ENCODE peak calls at places on chromosomes 6 and 20, in eight cellular contexts. One of them, this sample, is unnamed.

GRCh38 chr6:144278659-144279314 is 6.3 kb upstream of the UTRN start:
- DNase-seq in ovary: no peak
- DNase-seq in pancreas: no peak
- DNase-seq in prostate gland: no peak
- DNase-seq in kidney: no peak
- DNase-seq in cardiac muscle cell: no peak
- DNase-seq in mammary epithelial cell: peak; percentile 35
- DNase-seq in tibial artery: no peak
- DNase-seq in this sample: peak; percentile 60

GRCh38 chr20:41692479-41693135 is 74.4 kb upstream of the CHD6 start:
- DNase-seq in cardiac muscle cell: peak; percentile 92
- DNase-seq in tibial artery: peak; percentile 84
- DNase-seq in mammary epithelial cell: peak; percentile 43
- DNase-seq in prostate gland: peak; percentile 69
- DNase-seq in kidney: peak; percentile 96
- DNase-seq in ovary: peak; percentile 86
- DNase-seq in pancreas: peak; percentile 87
- DNase-seq in this sample: peak; percentile 67

GRCh38 chr20:32509639-32510066 is 75.5 kb downstream of the NOL4L start:
- DNase-seq in mammary epithelial cell: no peak
- DNase-seq in cardiac muscle cell: no peak
- DNase-seq in kidney: peak; percentile 24
- DNase-seq in prostate gland: peak; percentile 28
- DNase-seq in pancreas: no peak
- DNase-seq in ovary: no peak
- DNase-seq in tibial artery: no peak
- DNase-seq in this sample: no peak

GRCh38 chr20:63223121-63223825 is 7.3 kb upstream of the YTHDF1 start:
- DNase-seq in mammary epithelial cell: no peak
- DNase-seq in prostate gland: no peak
- DNase-seq in ovary: no peak
- DNase-seq in pancreas: no peak
- DNase-seq in tibial artery: no peak
- DNase-seq in cardiac muscle cell: peak; percentile 62
- DNase-seq in kidney: peak; percentile 52
- DNase-seq in this sample: no peak

GRCh38 chr6:117615981-117616961 is 14.0 kb upstream of the GOPC start:
- DNase-seq in tibial artery: no peak
- DNase-seq in pancreas: no peak
- DNase-seq in kidney: no peak
- DNase-seq in prostate gland: no peak
- DNase-seq in cardiac muscle cell: no peak
- DNase-seq in mammary epithelial cell: no peak
- DNase-seq in ovary: no peak
- DNase-seq in this sample: peak; percentile 16

GRCh38 chr6:158642097-158642601 is 2.4 kb downstream of the DYNLT1 start:
- DNase-seq in ovary: peak; percentile 12
- DNase-seq in prostate gland: no peak
- DNase-seq in pancreas: no peak
- DNase-seq in cardiac muscle cell: no peak
- DNase-seq in kidney: no peak
- DNase-seq in mammary epithelial cell: peak; percentile 81
- DNase-seq in tibial artery: no peak
- DNase-seq in this sample: peak; percentile 96

GRCh38 chr20:11845311-11845710 is 72.4 kb upstream of the BTBD3 start:
- DNase-seq in ovary: no peak
- DNase-seq in tibial artery: no peak
- DNase-seq in cardiac muscle cell: no peak
- DNase-seq in pancreas: no peak
- DNase-seq in kidney: no peak
- DNase-seq in prostate gland: no peak
- DNase-seq in mammary epithelial cell: no peak
- DNase-seq in this sample: no peak

GRCh38 chr6:110653381-110653780 is 161.9 kb downstream of the CDK19 start:
- DNase-seq in tibial artery: no peak
- DNase-seq in cardiac muscle cell: no peak
- DNase-seq in ovary: no peak
- DNase-seq in pancreas: no peak
- DNase-seq in kidney: no peak
- DNase-seq in prostate gland: no peak
- DNase-seq in mammary epithelial cell: no peak
- DNase-seq in this sample: no peak

GRCh38 chr6:29137724-29138123 is 29.9 kb downstream of the OR2J3 start:
- DNase-seq in prostate gland: no peak
- DNase-seq in mammary epithelial cell: no peak
- DNase-seq in kidney: no peak
- DNase-seq in tibial artery: no peak
- DNase-seq in cardiac muscle cell: no peak
- DNase-seq in pancreas: no peak
- DNase-seq in ovary: no peak
- DNase-seq in this sample: no peak
- H3K9me3 ChIP-seq in prostate gland: no peaks in the 10 kb centered on the region
- H3K9me3 ChIP-seq in mammary epithelial cell: no peaks in the 10 kb centered on the region
- H3K9me3 ChIP-seq in kidney: no peaks in the 10 kb centered on the region
- H3K9me3 ChIP-seq in tibial artery: no peaks in the 10 kb centered on the region
- H3K9me3 ChIP-seq in cardiac muscle cell: no peaks in the 10 kb centered on the region
- H3K9me3 ChIP-seq in pancreas: no peaks in the 10 kb centered on the region
- H3K9me3 ChIP-seq in ovary: no peaks in the 10 kb centered on the region
- H3K9me3 ChIP-seq in this sample: no peaks in the 10 kb centered on the region

DNA sequence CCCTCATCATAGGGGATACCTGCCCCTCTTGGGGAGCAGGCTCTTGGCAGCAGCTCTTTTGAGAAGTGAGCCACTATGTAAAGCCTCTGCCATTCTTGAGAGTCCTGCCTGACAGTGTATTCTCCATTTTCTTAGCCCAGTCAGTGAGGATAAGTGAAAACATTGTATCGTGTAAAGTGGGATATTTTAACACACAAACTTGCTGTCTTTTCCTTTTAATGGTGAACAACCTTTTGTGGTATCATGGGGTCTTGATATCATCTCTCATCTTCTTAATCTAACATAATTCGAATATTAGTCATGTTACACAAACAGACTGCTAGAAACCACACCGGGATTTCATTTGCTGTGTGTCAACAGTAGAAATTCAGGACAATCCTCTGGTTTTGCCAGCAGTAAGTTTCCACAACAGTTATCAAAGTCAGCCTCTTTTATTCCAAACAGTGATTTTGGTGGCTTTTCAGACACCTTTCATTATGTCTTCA is 136.2 kb downstream of the HIVEP1 start:
- DNase-seq in cardiac muscle cell: no peak
- DNase-seq in kidney: no peak
- DNase-seq in tibial artery: no peak
- DNase-seq in prostate gland: no peak
- DNase-seq in pancreas: no peak
- DNase-seq in ovary: no peak
- DNase-seq in mammary epithelial cell: peak; percentile 56
- DNase-seq in this sample: no peak
- H3K4me3 ChIP-seq in cardiac muscle cell: no peak overlapping the region
- H3K4me3 ChIP-seq in kidney: no peak overlapping the region
- H3K4me3 ChIP-seq in tibial artery: no peak overlapping the region
- H3K4me3 ChIP-seq in prostate gland: no peak overlapping the region
- H3K4me3 ChIP-seq in pancreas: no peak overlapping the region
- H3K4me3 ChIP-seq in ovary: no peak overlapping the region
- H3K4me3 ChIP-seq in mammary epithelial cell: no peak overlapping the region
- H3K4me3 ChIP-seq in this sample: no peak overlapping the region

DNA sequence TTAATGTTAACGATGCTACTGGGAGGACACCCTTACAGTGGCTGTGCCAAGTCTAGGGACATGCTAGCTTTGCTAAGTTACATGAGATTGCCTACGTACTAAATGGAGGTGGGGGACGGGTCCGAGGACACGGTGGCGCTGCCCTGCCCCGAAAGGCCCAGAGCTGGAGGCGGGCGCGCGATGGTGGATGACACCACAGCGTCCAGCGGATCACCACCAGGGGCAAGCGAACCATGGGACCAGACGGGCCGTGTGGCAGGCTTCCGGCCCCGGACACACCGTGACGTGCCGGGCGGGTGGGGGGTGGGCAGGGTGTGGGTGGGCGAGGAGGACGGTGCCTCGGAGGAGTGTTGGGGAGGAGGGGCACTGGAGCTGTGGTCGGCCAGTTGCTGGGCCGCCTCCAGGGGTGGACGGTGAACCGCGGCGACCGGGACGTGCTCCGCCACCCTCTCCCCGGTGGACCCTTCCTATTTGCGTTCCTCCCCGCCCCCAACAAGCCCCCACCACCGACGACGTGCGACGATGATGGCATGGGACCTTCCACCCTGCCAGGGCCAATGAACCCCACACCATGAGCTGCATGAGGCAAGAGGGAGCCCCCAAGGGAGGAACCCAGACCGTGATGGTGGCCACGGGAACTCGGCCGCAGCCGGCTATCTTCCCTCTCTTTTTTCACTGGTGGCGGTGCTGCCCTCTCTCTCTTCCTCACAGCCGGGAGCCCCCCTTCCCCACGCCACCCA is 773.3 kb upstream of the DEFB115 start:
- DNase-seq in cardiac muscle cell: no peak
- DNase-seq in pancreas: no peak
- DNase-seq in prostate gland: no peak
- DNase-seq in mammary epithelial cell: no peak
- DNase-seq in ovary: no peak
- DNase-seq in kidney: no peak
- DNase-seq in tibial artery: no peak
- DNase-seq in this sample: no peak
- H3K9me3 ChIP-seq in cardiac muscle cell: no peaks in the 10 kb centered on the region
- H3K9me3 ChIP-seq in pancreas: no peaks in the 10 kb centered on the region
- H3K9me3 ChIP-seq in prostate gland: no peaks in the 10 kb centered on the region
- H3K9me3 ChIP-seq in mammary epithelial cell: peaks cover 18% of the 10 kb centered on the region
- H3K9me3 ChIP-seq in ovary: peaks cover 9% of the 10 kb centered on the region
- H3K9me3 ChIP-seq in kidney: peaks cover 5% of the 10 kb centered on the region
- H3K9me3 ChIP-seq in tibial artery: peaks cover 44% of the 10 kb centered on the region
- H3K9me3 ChIP-seq in this sample: no peaks in the 10 kb centered on the region

GRCh38 chr20:47825011-47825762 is 39.9 kb upstream of the SULF2 start:
- DNase-seq in pancreas: no peak
- DNase-seq in prostate gland: no peak
- DNase-seq in ovary: no peak
- DNase-seq in tibial artery: no peak
- DNase-seq in kidney: no peak
- DNase-seq in cardiac muscle cell: no peak
- DNase-seq in mammary epithelial cell: no peak
- DNase-seq in this sample: no peak
- H3K4me3 ChIP-seq in pancreas: no peak overlapping the region
- H3K4me3 ChIP-seq in prostate gland: no peak overlapping the region
- H3K4me3 ChIP-seq in ovary: no peak overlapping the region
- H3K4me3 ChIP-seq in tibial artery: no peak overlapping the region
- H3K4me3 ChIP-seq in kidney: no peak overlapping the region
- H3K4me3 ChIP-seq in cardiac muscle cell: no peak overlapping the region
- H3K4me3 ChIP-seq in mammary epithelial cell: no peak overlapping the region
- H3K4me3 ChIP-seq in this sample: no peak overlapping the region

DNA sequence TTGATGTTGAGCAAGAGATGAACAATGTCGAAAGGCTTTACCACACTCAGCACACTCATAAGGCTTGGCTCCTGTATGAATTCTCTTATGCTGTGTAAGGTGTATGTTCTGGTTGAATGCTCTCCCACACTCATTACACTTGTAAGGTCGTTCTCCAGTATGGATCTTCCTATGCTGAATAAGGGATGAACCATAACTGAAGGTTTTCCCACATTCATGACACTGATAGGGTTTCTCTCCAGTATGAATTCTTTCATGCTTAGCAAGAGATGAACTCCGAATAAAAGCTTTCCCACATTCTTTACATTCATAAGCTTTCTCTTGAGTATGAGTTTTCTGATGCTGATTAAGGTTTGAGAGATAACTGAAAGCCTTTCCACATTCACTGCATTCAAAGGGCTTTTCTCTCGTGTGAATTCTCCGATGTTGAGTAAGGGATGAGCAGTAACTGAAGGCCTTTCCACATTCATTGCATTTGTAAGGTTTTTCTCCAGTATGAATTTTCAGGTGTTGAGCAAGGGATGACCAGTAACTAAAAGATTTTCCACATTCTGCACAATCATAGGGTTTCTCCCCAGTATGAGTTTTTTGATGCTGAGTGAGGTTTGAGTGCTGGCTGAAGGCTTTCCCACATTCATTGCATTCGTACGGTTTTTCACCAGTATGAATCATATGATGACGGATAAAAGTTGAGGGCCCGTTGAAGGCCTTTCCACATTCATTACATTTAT is 21.1 kb downstream of the ZNF184 start:
- DNase-seq in ovary: no peak
- DNase-seq in tibial artery: no peak
- DNase-seq in kidney: no peak
- DNase-seq in pancreas: no peak
- DNase-seq in mammary epithelial cell: no peak
- DNase-seq in cardiac muscle cell: no peak
- DNase-seq in prostate gland: no peak
- DNase-seq in this sample: no peak
- H3K9me3 ChIP-seq in ovary: peaks cover 36% of the 10 kb centered on the region
- H3K9me3 ChIP-seq in tibial artery: peaks cover 52% of the 10 kb centered on the region
- H3K9me3 ChIP-seq in kidney: peaks cover 84% of the 10 kb centered on the region
- H3K9me3 ChIP-seq in pancreas: peaks cover 18% of the 10 kb centered on the region
- H3K9me3 ChIP-seq in mammary epithelial cell: peaks cover 75% of the 10 kb centered on the region
- H3K9me3 ChIP-seq in cardiac muscle cell: peaks cover 11% of the 10 kb centered on the region
- H3K9me3 ChIP-seq in prostate gland: no peaks in the 10 kb centered on the region
- H3K9me3 ChIP-seq in this sample: peaks cover 97% of the 10 kb centered on the region

DNA sequence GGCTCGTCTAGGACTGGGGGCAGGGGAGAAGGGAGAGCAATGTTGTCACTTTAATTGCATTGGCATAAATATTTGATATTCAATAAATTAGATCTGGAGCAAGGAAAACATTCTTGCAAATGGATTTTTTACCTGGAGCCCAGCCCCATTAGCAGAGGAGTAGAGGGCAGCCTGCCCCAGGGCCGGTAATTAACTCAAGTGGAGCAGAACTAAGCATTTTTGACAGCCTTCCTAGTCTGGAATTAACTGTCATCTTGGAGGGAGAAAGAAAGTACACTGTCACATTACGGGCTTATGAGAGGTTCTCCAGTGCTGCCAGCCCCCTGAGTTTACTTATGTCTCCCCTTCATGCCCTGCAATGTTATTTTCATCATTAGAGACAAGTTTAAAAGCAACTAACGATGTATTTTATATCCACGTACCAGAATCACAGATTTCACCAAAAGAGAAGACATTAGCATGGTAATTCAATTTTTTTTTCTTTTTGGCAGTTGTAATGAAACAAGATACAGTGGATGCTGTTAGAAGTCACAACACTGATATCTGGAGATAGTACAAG is 71.9 kb upstream of the GTSF1L start:
- DNase-seq in mammary epithelial cell: no peak
- DNase-seq in pancreas: no peak
- DNase-seq in cardiac muscle cell: no peak
- DNase-seq in ovary: no peak
- DNase-seq in tibial artery: no peak
- DNase-seq in kidney: no peak
- DNase-seq in prostate gland: no peak
- DNase-seq in this sample: no peak
- H3K4me3 ChIP-seq in mammary epithelial cell: no peak overlapping the region
- H3K4me3 ChIP-seq in pancreas: no peak overlapping the region
- H3K4me3 ChIP-seq in cardiac muscle cell: no peak overlapping the region
- H3K4me3 ChIP-seq in ovary: no peak overlapping the region
- H3K4me3 ChIP-seq in tibial artery: no peak overlapping the region
- H3K4me3 ChIP-seq in kidney: no peak overlapping the region
- H3K4me3 ChIP-seq in prostate gland: no peak overlapping the region
- H3K4me3 ChIP-seq in this sample: no peak overlapping the region

DNA sequence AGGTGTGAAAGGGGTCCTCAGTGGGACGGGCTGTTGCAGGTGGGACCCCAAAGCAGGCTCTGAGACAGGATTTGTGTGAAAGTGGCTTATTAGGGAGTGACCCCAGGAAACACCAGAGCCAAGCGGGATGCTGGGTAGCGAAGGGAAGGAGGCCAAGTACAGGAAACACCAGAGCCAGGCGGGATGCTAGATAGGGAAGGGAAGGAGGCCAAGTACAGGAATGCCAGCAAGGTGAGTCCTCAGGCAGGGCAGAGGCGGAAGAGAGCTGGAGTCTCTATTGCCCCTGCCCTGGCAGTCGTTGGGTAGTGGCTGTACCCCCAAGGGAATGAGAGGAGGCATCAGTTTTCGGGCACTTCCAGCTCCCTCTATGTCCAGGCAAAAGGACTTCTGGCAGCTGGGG is 30.5 kb upstream of the TGM2 start:
- DNase-seq in ovary: no peak
- DNase-seq in prostate gland: no peak
- DNase-seq in cardiac muscle cell: no peak
- DNase-seq in tibial artery: no peak
- DNase-seq in pancreas: no peak
- DNase-seq in mammary epithelial cell: no peak
- DNase-seq in kidney: no peak
- DNase-seq in this sample: no peak
- H3K9me3 ChIP-seq in ovary: no peaks in the 10 kb centered on the region
- H3K9me3 ChIP-seq in prostate gland: no peaks in the 10 kb centered on the region
- H3K9me3 ChIP-seq in cardiac muscle cell: no peaks in the 10 kb centered on the region
- H3K9me3 ChIP-seq in tibial artery: no peaks in the 10 kb centered on the region
- H3K9me3 ChIP-seq in pancreas: no peaks in the 10 kb centered on the region
- H3K9me3 ChIP-seq in mammary epithelial cell: no peaks in the 10 kb centered on the region
- H3K9me3 ChIP-seq in kidney: no peaks in the 10 kb centered on the region
- H3K9me3 ChIP-seq in this sample: no peaks in the 10 kb centered on the region

This sample was measured in MG63.